ENCODE peak calls at places on chromosomes 3 and 15, in six cellular contexts. G is NCI-H1694; U is activated T-helper 1 cell treated with Interleukin-2 at 50 U/mL for 16 hours; O is kidney tubule cell; F is stimulated activated CD8-positive, alpha-beta memory T cell treated with anti-CD3 and anti-CD28 coated beads, Interleukin-7, amount 100 ng/mL, for 1 hour; V is heart right ventricle. A is an unnamed sample.

GRCh38 chr3:186360779-186361178 is 1.3 kb downstream of the DGKG start:
- DNase-seq in G (peak), U (no peak), O (no peak), F (no peak), V (peak), A (no peak)

GRCh38 chr15:50824507-50824906 is 59.0 kb upstream of the SPPL2A start:
- DNase-seq in G (no peak), U (no peak), O (no peak), F (no peak), V (no peak), A (no peak)

GRCh38 chr3:63387568-63387967 is 109.5 kb downstream of the SYNPR start:
- DNase-seq in G (no peak), U (no peak), O (peak), F (no peak), V (no peak), A (no peak)

GRCh38 chr3:65039754-65040210 is 352.0 kb upstream of the ADAMTS9 start:
- DNase-seq in G (no peak), U (no peak), O (peak), F (no peak), V (no peak), A (no peak)

GRCh38 chr3:125440559-125440955 is 65.4 kb upstream of the ZNF148 start:
- DNase-seq in G (no peak), U (no peak), O (peak), F (no peak), V (no peak), A (no peak)

GRCh38 chr3:105274958-105275357 is 91.8 kb upstream of the ALCAM start:
- DNase-seq in G (no peak), U (no peak), O (peak), F (no peak), V (no peak), A (no peak)

GRCh38 chr3:31047673-31048072 is 153.2 kb upstream of the GADL1 start:
- DNase-seq in G (no peak), U (no peak), O (peak), F (no peak), V (no peak), A (no peak)

GRCh38 chr3:171229173-171229572 is 202.7 kb upstream of the SLC2A2 start:
- DNase-seq in G (no peak), U (no peak), O (no peak), F (no peak), V (no peak), A (no peak)

GRCh38 chr15:69576948-69577351 is 124.3 kb downstream of the RPLP1 start:
- DNase-seq in G (no peak), U (no peak), O (no peak), F (no peak), V (no peak), A (no peak)

GRCh38 chr15:42082832-42083604 is 11.3 kb downstream of the PLA2G4D start:
- DNase-seq in G (no peak), U (no peak), O (no peak), F (no peak), V (no peak), A (no peak)

GRCh38 chr3:128449111-128449638 is 17.5 kb downstream of the DNAJB8 start:
- DNase-seq in G (no peak), U (no peak), O (no peak), F (no peak), V (no peak), A (no peak)

GRCh38 chr3:173045770-173046382 is 95.2 kb downstream of the SPATA16 start:
- DNase-seq in G (no peak), U (no peak), O (peak), F (no peak), V (no peak), A (no peak)

GRCh38 chr3:189883113-189883753 is 237.5 kb downstream of the P3H2 start:
- DNase-seq in G (no peak), U (no peak), O (peak), F (no peak), V (no peak), A (no peak)

GRCh38 chr3:47573190-47574172 is 5.2 kb downstream of the CSPG5 start:
- DNase-seq in G (no peak), U (no peak), O (no peak), F (no peak), V (no peak), A (no peak)

GRCh38 chr3:169759256-169759655 is 5.6 kb downstream of the TERC start:
- DNase-seq in G (no peak), U (no peak), O (peak), F (no peak), V (no peak), A (no peak)

GRCh38 chr15:65981837-65982696 is 112.8 kb downstream of the RAB11A start:
- DNase-seq in G (peak), U (peak), O (peak), F (peak), V (no peak), A (peak)

GRCh38 chr3:197730200-197730599 is 6.5 kb downstream of the RUBCN start:
- DNase-seq in G (peak), U (no peak), O (peak), F (no peak), V (no peak), A (peak)

GRCh38 chr3:11154953-11155325 is 646 bp downstream of the HRH1 start:
- DNase-seq in G (no peak), U (no peak), O (peak), F (no peak), V (no peak), A (no peak)

GRCh38 chr3:170809975-170810357 is 60.0 kb downstream of the RPL22L1 start:
- DNase-seq in G (no peak), U (no peak), O (peak), F (no peak), V (no peak), A (no peak)

GRCh38 chr3:151733613-151734012 is at the start of gene AADACL2:
- DNase-seq in G (no peak), U (no peak), O (no peak), F (no peak), V (no peak), A (no peak)

GRCh38 chr15:77591960-77592613 is 40.6 kb downstream of the LINGO1 start:
- DNase-seq in G (no peak), U (no peak), O (no peak), F (no peak), V (no peak), A (no peak)

GRCh38 chr3:134426660-134427181 is 52.5 kb upstream of the AMOTL2 start:
- DNase-seq in G (no peak), U (no peak), O (peak), F (no peak), V (no peak), A (no peak)

GRCh38 chr3:32303977-32304376 is 65.5 kb downstream of the CMTM8 start:
- DNase-seq in G (no peak), U (no peak), O (no peak), F (no peak), V (no peak), A (no peak)

GRCh38 chr15:76335851-76336253 is 721 bp upstream of the ISL2 start:
- DNase-seq in G (no peak), U (no peak), O (no peak), F (no peak), V (no peak), A (no peak)

GRCh38 chr3:139716908-139717485 is 39.2 kb upstream of the NMNAT3 start:
- DNase-seq in G (no peak), U (no peak), O (no peak), F (no peak), V (no peak), A (no peak)

GRCh38 chr3:77053769-77054168 is 13.9 kb downstream of the ROBO2 start:
- DNase-seq in G (no peak), U (no peak), O (no peak), F (no peak), V (no peak), A (no peak)

GRCh38 chr3:149003653-149004305 is 12.4 kb downstream of the GYG1 start:
- DNase-seq in G (no peak), U (no peak), O (peak), F (no peak), V (no peak), A (no peak)

GRCh38 chr3:132972333-132972732 is 65.9 kb upstream of the TMEM108 start:
- DNase-seq in G (no peak), U (no peak), O (no peak), F (no peak), V (no peak), A (no peak)

GRCh38 chr3:136114421-136114820 is 81.7 kb downstream of the MSL2 start:
- DNase-seq in G (no peak), U (no peak), O (no peak), F (no peak), V (no peak), A (no peak)

A was measured in naive thymus-derived CD8-positive, alpha-beta T cell.